ENCODE peak calls at places on chromosomes 4 and X, in six cellular contexts. D is sigmoid colon; M is stimulated activated CD4-positive, alpha-beta T cell treated with anti-CD3 and anti-CD28 coated beads, Interleukin-4, amount 100 ng/mL, for 48 hours; X is activated T-cell treated with anti-CD3 and anti-CD28 coated beads for 1 hour; E is aorta; A is CD4-positive, alpha-beta T cell. B is an unnamed sample.

GRCh38 chr4:6188687-6189305 is 11.6 kb downstream of the JAKMIP1 start:
- DNase-seq in X (no peak), A (no peak), M (no peak), E (no peak), D (no peak), B (no peak)

GRCh38 chrX:149453030-149453429 is 52.1 kb downstream of the IDS start:
- DNase-seq in D (no peak), X (no peak), M (no peak), E (no peak), A (no peak), B (no peak)

GRCh38 chr4:94344457-94344856 is 1.8 kb upstream of the HPGDS start:
- DNase-seq in D (no peak), E (no peak), A (no peak), M (no peak), X (no peak), B (no peak)

GRCh38 chrX:149497626-149498025 is 7.5 kb downstream of the IDS start:
- DNase-seq in D (no peak), M (no peak), E (no peak), X (no peak), A (no peak), B (no peak)

GRCh38 chr4:26636458-26636857 is 52.6 kb downstream of the TBC1D19 start:
- DNase-seq in A (no peak), X (no peak), E (no peak), M (no peak), D (no peak), B (no peak)

GRCh38 chrX:117038918-117039440 is 576.2 kb upstream of the CT83 start:
- DNase-seq in A (no peak), E (no peak), M (no peak), X (no peak), D (no peak), B (no peak)

GRCh38 chr4:126106658-126107057 is 791.9 kb downstream of the FAT4 start:
- DNase-seq in X (no peak), E (no peak), A (no peak), M (no peak), D (no peak), B (no peak)

GRCh38 chrX:69165116-69165651 is at the start of gene PJA1:
- DNase-seq in X (peak; percentile 48), A (peak; percentile 62), M (peak; percentile 49), D (peak; percentile 87), E (peak; percentile 82), B (peak; percentile 45)

GRCh38 chr4:141587897-141588296 is 48.5 kb upstream of the IL15 start:
- DNase-seq in E (no peak), M (no peak), A (no peak), D (no peak), X (no peak), B (no peak)

GRCh38 chrX:153469811-153470410 is 465 bp downstream of the HAUS7 start:
- DNase-seq in D (no peak), E (no peak), A (peak; percentile 45), X (no peak), M (peak; percentile 22), B (peak; percentile 15)

GRCh38 chrX:71541546-71542022 is 8.7 kb downstream of the OGT start:
- DNase-seq in A (no peak), E (no peak), D (no peak), M (no peak), X (no peak), B (no peak)

GRCh38 chrX:68989865-68990606 is 161.2 kb downstream of the EFNB1 start:
- DNase-seq in X (no peak), A (no peak), E (peak; percentile 68), D (no peak), M (no peak), B (no peak)

GRCh38 chrX:124274438-124275166 is 57.9 kb upstream of the TEX13D start:
- DNase-seq in A (no peak), M (no peak), D (no peak), E (no peak), X (no peak), B (no peak)

GRCh38 chr4:1948892-1949436 is 59.8 kb downstream of the NELFA start:
- DNase-seq in A (no peak), M (no peak), X (no peak), E (no peak), D (no peak), B (no peak)

GRCh38 chrX:151973262-151973661 is 1.2 kb downstream of the GABRE start:
- DNase-seq in D (no peak), E (no peak), X (no peak), M (no peak), A (no peak), B (no peak)

GRCh38 chr4:103075435-103075893 is 1.1 kb downstream of the SLC9B2 start:
- DNase-seq in M (no peak), X (no peak), A (no peak), D (no peak), E (no peak), B (no peak)

GRCh38 chr4:30182786-30183185 is 537.4 kb upstream of the PCDH7 start:
- DNase-seq in M (no peak), X (no peak), A (no peak), E (no peak), D (no peak), B (no peak)

GRCh38 chrX:64437665-64438064 is 42.4 kb upstream of the MTMR8 start:
- DNase-seq in M (no peak), D (no peak), X (no peak), A (no peak), E (no peak), B (no peak)

GRCh38 chr4:73988096-73988495 is at the start of gene PPBP:
- DNase-seq in X (no peak), A (no peak), E (no peak), D (no peak), M (no peak), B (no peak)

GRCh38 chr4:167779280-167779679 is 313.1 kb upstream of the ANXA10 start:
- DNase-seq in A (no peak), E (no peak), M (no peak), X (no peak), D (no peak), B (no peak)

GRCh38 chr4:34261799-34262314 is 1982.5 kb downstream of the ARAP2 start:
- DNase-seq in E (no peak), A (no peak), X (no peak), M (no peak), D (no peak), B (no peak)

GRCh38 chr4:73446336-73446938 is 10.4 kb downstream of the AFP start:
- DNase-seq in A (no peak), X (no peak), D (no peak), M (no peak), E (no peak), B (no peak)

GRCh38 chrX:103628386-103629290 is at the start of gene TCEAL1:
- DNase-seq in E (peak; percentile 72), M (peak; percentile 4), A (peak; percentile 9), D (peak; percentile 89), X (peak; percentile 1), B (no peak)

GRCh38 chr4:24244663-24245519 is 339.5 kb downstream of the DHX15 start:
- DNase-seq in E (no peak), D (no peak), M (no peak), X (no peak), A (no peak), B (no peak)